ENCODE peak calls at places on chromosomes 1 and 21, in six cellular contexts. V, N, A, B, K and T are unnamed samples.

GRCh38 chr1:30284226-30284625 is 439.2 kb downstream of the MATN1 start:
- DNase-seq in V (no peak), N (no peak), A (no peak), B (no peak), K (no peak), T (no peak)

GRCh38 chr1:10733967-10734366 is 62.5 kb downstream of the CASZ1 start:
- DNase-seq in V (no peak), N (no peak), A (no peak), B (no peak), K (no peak), T (no peak)

GRCh38 chr1:43763497-43763973 is 56.2 kb downstream of the ST3GAL3 start:
- DNase-seq in V (peak), N (peak), A (peak), B (peak), K (peak), T (peak)

GRCh38 chr1:212692774-212693644 is 6.6 kb downstream of the BATF3 start:
- DNase-seq in V (peak), N (no peak), A (no peak), B (no peak), K (no peak), T (no peak)

GRCh38 chr1:184910596-184910995 is 63.7 kb downstream of the NIBAN1 start:
- DNase-seq in V (no peak), N (no peak), A (no peak), B (no peak), K (no peak), T (no peak)

GRCh38 chr1:150420560-150421265 is 56.8 kb downstream of the RPRD2 start:
- DNase-seq in V (no peak), N (no peak), A (peak), B (no peak), K (no peak), T (no peak)

GRCh38 chr1:43766818-43767525 is 59.6 kb downstream of the ST3GAL3 start:
- DNase-seq in V (peak), N (no peak), A (no peak), B (peak), K (no peak), T (no peak)

GRCh38 chr1:30883389-30884172 is 25.0 kb downstream of the SDC3 start:
- DNase-seq in V (no peak), N (no peak), A (no peak), B (no peak), K (no peak), T (no peak)

GRCh38 chr1:205199090-205199930 is 12.2 kb downstream of the DSTYK start:
- DNase-seq in V (no peak), N (no peak), A (no peak), B (no peak), K (no peak), T (no peak)

GRCh38 chr1:213619026-213619425 is 368.7 kb upstream of the PROX1 start:
- DNase-seq in V (no peak), N (no peak), A (no peak), B (no peak), K (no peak), T (no peak)

GRCh38 chr1:62841587-62842169 is 57.7 kb downstream of the ATG4C start:
- DNase-seq in V (peak), N (peak), A (peak), B (peak), K (peak), T (peak)

GRCh38 chr1:217910205-217910604 is 279.1 kb downstream of the SPATA17 start:
- DNase-seq in V (no peak), N (no peak), A (no peak), B (no peak), K (no peak), T (no peak)

GRCh38 chr1:153549741-153550397 is 811 bp upstream of the S100A3 start:
- DNase-seq in V (no peak), N (no peak), A (no peak), B (no peak), K (no peak), T (no peak)

GRCh38 chr21:21029159-21029558 is 30.9 kb downstream of the NCAM2 start:
- DNase-seq in V (peak), N (no peak), A (no peak), B (no peak), K (no peak), T (no peak)

GRCh38 chr1:1157426-1157913 is 16.2 kb upstream of the TTLL10 start:
- DNase-seq in V (peak), N (peak), A (peak), B (no peak), K (peak), T (peak)

GRCh38 chr1:169368406-169368769 is 393 bp downstream of the BLZF1 start:
- DNase-seq in V (peak), N (no peak), A (peak), B (peak), K (no peak), T (no peak)

GRCh38 chr1:235503333-235504121 is 725 bp downstream of the B3GALNT2 start:
- DNase-seq in V (peak), N (no peak), A (peak), B (no peak), K (peak), T (no peak)

GRCh38 chr21:44969965-44970755 is 30.3 kb downstream of the SLX9 start:
- DNase-seq in V (no peak), N (no peak), A (no peak), B (no peak), K (no peak), T (no peak)

GRCh38 chr1:184792450-184792969 is 37.9 kb upstream of the EDEM3 start:
- DNase-seq in V (no peak), N (peak), A (no peak), B (no peak), K (peak), T (peak)

GRCh38 chr21:43311303-43311817 is 115.6 kb downstream of the SIK1 start:
- DNase-seq in V (no peak), N (no peak), A (no peak), B (no peak), K (no peak), T (no peak)
- TF ChIP-seq REST in V (no peak), N (no peak), A (no peak), B (no peak), K (no peak), T (no peak)

GRCh38 chr1:232704694-232705680 is 75.1 kb upstream of the SIPA1L2 start:
- DNase-seq in V (no peak), N (peak), A (peak), B (no peak), K (peak), T (peak)

GRCh38 chr1:232709339-232709738 is 79.4 kb upstream of the SIPA1L2 start:
- DNase-seq in V (no peak), N (no peak), A (no peak), B (no peak), K (no peak), T (no peak)

GRCh38 chr1:232707142-232707541 is 77.2 kb upstream of the SIPA1L2 start:
- DNase-seq in V (no peak), N (no peak), A (no peak), B (no peak), K (no peak), T (no peak)

GRCh38 chr1:232704256-232704655 is 74.3 kb upstream of the SIPA1L2 start:
- DNase-seq in V (no peak), N (no peak), A (no peak), B (no peak), K (no peak), T (no peak)

GRCh38 chr1:232705815-232706575 is 76.1 kb upstream of the SIPA1L2 start:
- DNase-seq in V (no peak), N (no peak), A (no peak), B (no peak), K (no peak), T (no peak)
- TF ChIP-seq REST in V (no peak), N (no peak), A (no peak), B (no peak), K (no peak), T (no peak)

GRCh38 chr21:42969193-42969600 is 5.2 kb upstream of the PKNOX1 start:
- DNase-seq in V (no peak), N (no peak), A (no peak), B (no peak), K (no peak), T (no peak)
- TF ChIP-seq REST in V (no peak), N (no peak), A (no peak), B (no peak), K (no peak), T (no peak)

DNA sequence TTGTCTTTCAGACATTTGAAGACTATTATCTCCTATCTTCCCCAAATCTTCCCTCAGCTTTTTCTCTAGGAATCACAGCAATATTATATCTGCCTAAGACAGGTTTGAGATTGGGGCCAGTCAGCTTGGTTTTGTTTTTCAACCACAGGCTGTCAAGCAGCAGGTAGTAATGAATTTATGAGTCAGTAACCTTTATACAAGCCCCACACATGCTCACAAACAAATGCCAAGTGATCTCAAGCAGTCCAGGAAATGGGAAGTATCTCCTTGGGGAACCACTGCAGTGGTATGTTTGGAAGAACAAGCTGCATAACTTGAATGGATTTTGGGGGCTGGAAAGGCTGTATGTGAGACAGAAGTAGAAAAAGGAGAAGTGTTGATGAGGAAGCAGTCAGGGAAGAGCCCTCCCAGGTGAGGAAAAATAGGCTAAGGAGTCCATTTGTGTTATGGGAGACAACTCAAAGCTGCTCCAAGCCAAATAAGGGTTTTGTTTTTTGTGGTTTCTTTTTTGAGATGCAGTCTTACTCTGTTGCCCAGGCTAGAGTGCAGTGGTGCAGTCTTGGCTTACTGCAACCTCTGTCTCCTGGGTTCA is 2.1 kb downstream of the DHDDS start:
- DNase-seq in V (no peak), N (no peak), A (no peak), B (no peak), K (no peak), T (no peak)
- TF ChIP-seq REST in V (no peak), N (no peak), A (no peak), B (no peak), K (no peak), T (no peak)